ENCODE peak calls at places on chromosomes 6 and 20, in six cellular contexts. S, J, D, W, Z and E are unnamed samples.

GRCh38 chr6:108163267-108163643 is 2.6 kb upstream of the NR2E1 start:
- DNase-seq in S (no peak), D (no peak), W (no peak), J (no peak), Z (no peak), E (no peak)

GRCh38 chr20:35093245-35093884 is 758 bp upstream of the TRPC4AP start:
- DNase-seq in S (no peak), J (peak; percentile 16), W (no peak), D (no peak), Z (no peak), E (no peak)

GRCh38 chr6:80742481-80742880 is 636.0 kb downstream of the BCKDHB start:
- DNase-seq in Z (no peak), S (no peak), W (peak; percentile 9), D (no peak), J (no peak), E (no peak)

GRCh38 chr6:19697744-19698290 is 139.4 kb upstream of the ID4 start:
- DNase-seq in W (no peak), D (no peak), J (no peak), S (no peak), Z (no peak), E (no peak)

GRCh38 chr20:43938932-43939761 is 24.5 kb downstream of the TOX2 start:
- DNase-seq in Z (no peak), S (no peak), W (peak; percentile 16), J (no peak), D (no peak), E (no peak)

GRCh38 chr6:1575213-1576041 is 34.3 kb upstream of the FOXC1 start:
- DNase-seq in D (no peak), J (no peak), Z (no peak), S (no peak), W (peak; percentile 40), E (no peak)

GRCh38 chr20:4100679-4101078 is 85.3 kb upstream of the RNF24 start:
- DNase-seq in W (no peak), J (no peak), S (no peak), Z (no peak), D (no peak), E (no peak)

GRCh38 chr6:391559-392440 is at the start of gene IRF4:
- DNase-seq in J (peak; percentile 71), W (no peak), D (peak; percentile 95), Z (peak; percentile 51), S (peak; percentile 47), E (peak; percentile 92)

GRCh38 chr6:73290435-73290834 is 27.4 kb upstream of the KHDC1 start:
- DNase-seq in D (no peak), S (no peak), W (no peak), J (no peak), Z (no peak), E (no peak)

GRCh38 chr20:11686195-11686594 is 231.5 kb upstream of the BTBD3 start:
- DNase-seq in D (no peak), S (no peak), Z (no peak), J (no peak), W (no peak), E (no peak)

GRCh38 chr6:163634514-163635171 is 220.1 kb downstream of the QKI start:
- DNase-seq in W (no peak), J (no peak), D (no peak), Z (no peak), S (no peak), E (no peak)

GRCh38 chr6:41338654-41339053 is 3.2 kb downstream of the NCR2 start:
- DNase-seq in D (no peak), Z (no peak), J (no peak), S (no peak), W (no peak), E (no peak)